ENCODE peak calls at places on chromosomes 11 and 22, in eight cellular contexts. One of them, this sample, is unnamed. For H3K4me1, the result is how much of the 10 kb centered on the place peaks cover.

GRCh38 chr11:36581536-36581935 is 12.8 kb upstream of the IFTAP start:
- DNase-seq in SK-N-SH: no peak
- DNase-seq in neural progenitor cell: no peak
- DNase-seq in suprapubic skin: no peak
- DNase-seq in CD4-positive, alpha-beta memory T cell: no peak
- DNase-seq in tibial artery: no peak
- DNase-seq in OCI-LY7: no peak
- DNase-seq in mesendoderm: no peak
- DNase-seq in this sample: no peak

GRCh38 chr11:106827687-106828086 is 190.6 kb downstream of the GUCY1A2 start:
- DNase-seq in neural progenitor cell: no peak
- DNase-seq in mesendoderm: no peak
- DNase-seq in CD4-positive, alpha-beta memory T cell: peak
- DNase-seq in suprapubic skin: peak
- DNase-seq in OCI-LY7: no peak
- DNase-seq in SK-N-SH: no peak
- DNase-seq in tibial artery: no peak
- DNase-seq in this sample: no peak

GRCh38 chr22:50007057-50007511 is 5.5 kb downstream of the IL17REL start:
- DNase-seq in mesendoderm: no peak
- DNase-seq in tibial artery: no peak
- DNase-seq in SK-N-SH: no peak
- DNase-seq in neural progenitor cell: no peak
- DNase-seq in CD4-positive, alpha-beta memory T cell: peak
- DNase-seq in suprapubic skin: no peak
- DNase-seq in OCI-LY7: no peak
- DNase-seq in this sample: no peak

GRCh38 chr11:7430496-7430895 is 54.8 kb upstream of the OLFML1 start:
- DNase-seq in mesendoderm: no peak
- DNase-seq in SK-N-SH: no peak
- DNase-seq in CD4-positive, alpha-beta memory T cell: no peak
- DNase-seq in neural progenitor cell: no peak
- DNase-seq in suprapubic skin: no peak
- DNase-seq in tibial artery: no peak
- DNase-seq in OCI-LY7: no peak
- DNase-seq in this sample: no peak

GRCh38 chr11:36265793-36266628 is 23.2 kb downstream of the COMMD9 start:
- DNase-seq in mesendoderm: peak
- DNase-seq in OCI-LY7: peak
- DNase-seq in neural progenitor cell: peak
- DNase-seq in suprapubic skin: no peak
- DNase-seq in tibial artery: no peak
- DNase-seq in CD4-positive, alpha-beta memory T cell: no peak
- DNase-seq in SK-N-SH: peak
- DNase-seq in this sample: peak

GRCh38 chr11:57197762-57198161 is 16.0 kb downstream of the LRRC55 start:
- DNase-seq in neural progenitor cell: no peak
- DNase-seq in suprapubic skin: no peak
- DNase-seq in tibial artery: no peak
- DNase-seq in OCI-LY7: no peak
- DNase-seq in CD4-positive, alpha-beta memory T cell: no peak
- DNase-seq in SK-N-SH: no peak
- DNase-seq in mesendoderm: no peak
- DNase-seq in this sample: no peak

GRCh38 chr11:848380-848931 is 5.8 kb downstream of the TSPAN4 start:
- DNase-seq in neural progenitor cell: peak
- DNase-seq in mesendoderm: no peak
- DNase-seq in tibial artery: no peak
- DNase-seq in OCI-LY7: peak
- DNase-seq in SK-N-SH: peak
- DNase-seq in suprapubic skin: no peak
- DNase-seq in CD4-positive, alpha-beta memory T cell: peak
- DNase-seq in this sample: no peak

GRCh38 chr11:69510471-69511357 is 29.3 kb downstream of the LINC01488 start:
- DNase-seq in mesendoderm: no peak
- DNase-seq in CD4-positive, alpha-beta memory T cell: no peak
- DNase-seq in neural progenitor cell: no peak
- DNase-seq in suprapubic skin: no peak
- DNase-seq in tibial artery: no peak
- DNase-seq in SK-N-SH: no peak
- DNase-seq in OCI-LY7: no peak
- DNase-seq in this sample: peak

GRCh38 chr11:88246680-88247079 is 71.4 kb upstream of the RAB38 start:
- DNase-seq in tibial artery: no peak
- DNase-seq in mesendoderm: no peak
- DNase-seq in OCI-LY7: no peak
- DNase-seq in suprapubic skin: no peak
- DNase-seq in neural progenitor cell: no peak
- DNase-seq in SK-N-SH: no peak
- DNase-seq in CD4-positive, alpha-beta memory T cell: no peak
- DNase-seq in this sample: no peak

GRCh38 chr22:45518580-45518991 is 15.9 kb downstream of the FBLN1 start:
- DNase-seq in SK-N-SH: no peak
- DNase-seq in neural progenitor cell: no peak
- DNase-seq in CD4-positive, alpha-beta memory T cell: no peak
- DNase-seq in suprapubic skin: no peak
- DNase-seq in OCI-LY7: no peak
- DNase-seq in mesendoderm: no peak
- DNase-seq in tibial artery: no peak
- DNase-seq in this sample: no peak
- H3K4me1 ChIP-seq in SK-N-SH: under half
- H3K4me1 ChIP-seq in neural progenitor cell: under half
- H3K4me1 ChIP-seq in CD4-positive, alpha-beta memory T cell: under half
- H3K4me1 ChIP-seq in suprapubic skin: under half
- H3K4me1 ChIP-seq in OCI-LY7: under half
- H3K4me1 ChIP-seq in mesendoderm: under half
- H3K4me1 ChIP-seq in tibial artery: under half
- H3K4me1 ChIP-seq in this sample: under half

GRCh38 chr22:29277927-29278326 is 9.9 kb downstream of the EWSR1 start:
- DNase-seq in suprapubic skin: no peak
- DNase-seq in SK-N-SH: no peak
- DNase-seq in tibial artery: no peak
- DNase-seq in OCI-LY7: no peak
- DNase-seq in neural progenitor cell: no peak
- DNase-seq in mesendoderm: no peak
- DNase-seq in CD4-positive, alpha-beta memory T cell: no peak
- DNase-seq in this sample: no peak

GRCh38 chr22:29275819-29276565 is 7.9 kb downstream of the EWSR1 start:
- DNase-seq in neural progenitor cell: no peak
- DNase-seq in SK-N-SH: no peak
- DNase-seq in OCI-LY7: no peak
- DNase-seq in suprapubic skin: no peak
- DNase-seq in tibial artery: no peak
- DNase-seq in mesendoderm: no peak
- DNase-seq in CD4-positive, alpha-beta memory T cell: no peak
- DNase-seq in this sample: no peak

GRCh38 chr22:29270475-29271271 is 2.6 kb downstream of the EWSR1 start:
- DNase-seq in OCI-LY7: peak
- DNase-seq in mesendoderm: no peak
- DNase-seq in SK-N-SH: no peak
- DNase-seq in CD4-positive, alpha-beta memory T cell: no peak
- DNase-seq in tibial artery: peak
- DNase-seq in suprapubic skin: no peak
- DNase-seq in neural progenitor cell: peak
- DNase-seq in this sample: no peak

GRCh38 chr22:29272624-29273023 is 4.6 kb downstream of the EWSR1 start:
- DNase-seq in neural progenitor cell: no peak
- DNase-seq in OCI-LY7: no peak
- DNase-seq in CD4-positive, alpha-beta memory T cell: no peak
- DNase-seq in mesendoderm: no peak
- DNase-seq in tibial artery: no peak
- DNase-seq in SK-N-SH: no peak
- DNase-seq in suprapubic skin: no peak
- DNase-seq in this sample: no peak

GRCh38 chr22:29275167-29275566 is 7.1 kb downstream of the EWSR1 start:
- DNase-seq in SK-N-SH: no peak
- DNase-seq in neural progenitor cell: no peak
- DNase-seq in OCI-LY7: no peak
- DNase-seq in suprapubic skin: no peak
- DNase-seq in tibial artery: no peak
- DNase-seq in mesendoderm: no peak
- DNase-seq in CD4-positive, alpha-beta memory T cell: no peak
- DNase-seq in this sample: no peak
- H3K4me1 ChIP-seq in SK-N-SH: under half
- H3K4me1 ChIP-seq in neural progenitor cell: under half
- H3K4me1 ChIP-seq in OCI-LY7: under half
- H3K4me1 ChIP-seq in suprapubic skin: half or more
- H3K4me1 ChIP-seq in tibial artery: under half
- H3K4me1 ChIP-seq in mesendoderm: under half
- H3K4me1 ChIP-seq in CD4-positive, alpha-beta memory T cell: half or more
- H3K4me1 ChIP-seq in this sample: under half

GRCh38 chr11:10452211-10452767 is 2.8 kb upstream of the AMPD3 start:
- DNase-seq in mesendoderm: no peak
- DNase-seq in CD4-positive, alpha-beta memory T cell: no peak
- DNase-seq in OCI-LY7: no peak
- DNase-seq in suprapubic skin: no peak
- DNase-seq in tibial artery: no peak
- DNase-seq in SK-N-SH: no peak
- DNase-seq in neural progenitor cell: no peak
- DNase-seq in this sample: no peak

GRCh38 chr11:10454506-10454901 is 560 bp upstream of the AMPD3 start:
- DNase-seq in SK-N-SH: no peak
- DNase-seq in mesendoderm: no peak
- DNase-seq in suprapubic skin: no peak
- DNase-seq in OCI-LY7: no peak
- DNase-seq in neural progenitor cell: no peak
- DNase-seq in CD4-positive, alpha-beta memory T cell: no peak
- DNase-seq in tibial artery: no peak
- DNase-seq in this sample: no peak

GRCh38 chr11:10451399-10452116 is 3.5 kb upstream of the AMPD3 start:
- DNase-seq in suprapubic skin: no peak
- DNase-seq in mesendoderm: peak
- DNase-seq in SK-N-SH: no peak
- DNase-seq in OCI-LY7: peak
- DNase-seq in CD4-positive, alpha-beta memory T cell: no peak
- DNase-seq in tibial artery: no peak
- DNase-seq in neural progenitor cell: no peak
- DNase-seq in this sample: no peak

GRCh38 chr11:10453261-10453660 is 1.8 kb upstream of the AMPD3 start:
- DNase-seq in suprapubic skin: no peak
- DNase-seq in OCI-LY7: no peak
- DNase-seq in SK-N-SH: no peak
- DNase-seq in mesendoderm: no peak
- DNase-seq in tibial artery: no peak
- DNase-seq in neural progenitor cell: no peak
- DNase-seq in CD4-positive, alpha-beta memory T cell: no peak
- DNase-seq in this sample: no peak

DNA sequence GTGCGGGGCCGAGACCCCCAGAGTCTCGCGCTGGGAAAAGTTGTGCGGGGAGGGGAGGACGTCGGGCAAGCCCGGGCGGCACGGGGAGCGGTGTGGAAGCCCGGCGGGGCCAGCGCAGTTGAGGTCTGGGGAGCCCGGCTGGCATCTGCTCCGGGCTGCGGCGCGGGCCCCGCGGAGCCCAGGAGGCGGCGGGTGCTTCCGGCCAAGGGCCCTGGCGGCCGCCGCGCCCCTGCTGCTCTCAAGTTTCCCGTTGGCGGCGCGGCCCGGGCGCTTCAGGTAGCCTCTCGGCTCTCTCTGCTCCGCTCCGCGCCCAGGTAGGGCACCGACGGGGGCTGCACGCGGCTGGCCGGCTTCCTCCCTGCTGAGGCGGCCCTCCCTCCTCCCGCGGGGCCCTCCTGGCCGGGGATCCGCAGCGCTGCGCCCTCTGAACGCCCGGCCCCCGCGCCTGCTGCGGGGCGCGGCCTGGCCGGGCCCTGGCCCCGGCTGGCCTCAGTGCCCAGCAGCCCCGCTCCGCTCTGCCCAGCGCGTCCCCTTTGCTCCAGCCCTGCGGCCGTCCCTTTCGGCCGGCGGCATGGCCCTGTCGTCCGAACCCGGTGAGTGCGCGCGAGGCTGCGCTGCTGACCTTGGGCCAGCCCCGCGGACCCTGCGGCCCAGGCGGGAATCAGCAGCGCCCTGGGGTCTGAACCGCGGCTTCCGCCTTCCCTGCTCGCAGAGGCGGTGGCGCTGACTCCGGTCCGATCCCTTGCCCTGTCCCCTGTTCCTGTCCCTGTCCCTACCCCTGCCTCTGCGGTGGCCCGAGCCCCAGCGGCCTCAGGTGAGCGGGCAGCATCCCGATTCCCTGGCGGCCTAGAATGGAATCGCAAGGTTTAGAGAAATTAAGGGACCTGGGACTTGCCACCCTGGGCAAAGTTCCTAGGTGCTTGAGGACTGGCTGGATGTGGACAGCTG is 4.3 kb upstream of the AMPD3 start:
- DNase-seq in SK-N-SH: peak
- DNase-seq in neural progenitor cell: peak
- DNase-seq in mesendoderm: peak
- DNase-seq in OCI-LY7: no peak
- DNase-seq in tibial artery: no peak
- DNase-seq in CD4-positive, alpha-beta memory T cell: peak
- DNase-seq in suprapubic skin: no peak
- DNase-seq in this sample: no peak
- H3K4me1 ChIP-seq in SK-N-SH: under half
- H3K4me1 ChIP-seq in neural progenitor cell: under half
- H3K4me1 ChIP-seq in mesendoderm: under half
- H3K4me1 ChIP-seq in OCI-LY7: under half
- H3K4me1 ChIP-seq in tibial artery: under half
- H3K4me1 ChIP-seq in CD4-positive, alpha-beta memory T cell: under half
- H3K4me1 ChIP-seq in suprapubic skin: under half
- H3K4me1 ChIP-seq in this sample: under half

GRCh38 chr11:64888406-64888757 is 10.0 kb upstream of the EHD1 start:
- DNase-seq in neural progenitor cell: no peak
- DNase-seq in mesendoderm: no peak
- DNase-seq in CD4-positive, alpha-beta memory T cell: no peak
- DNase-seq in SK-N-SH: no peak
- DNase-seq in OCI-LY7: no peak
- DNase-seq in suprapubic skin: no peak
- DNase-seq in tibial artery: no peak
- DNase-seq in this sample: no peak

GRCh38 chr11:64891215-64891848 is 12.9 kb upstream of the EHD1 start:
- DNase-seq in neural progenitor cell: no peak
- DNase-seq in suprapubic skin: no peak
- DNase-seq in tibial artery: no peak
- DNase-seq in mesendoderm: no peak
- DNase-seq in SK-N-SH: no peak
- DNase-seq in CD4-positive, alpha-beta memory T cell: no peak
- DNase-seq in OCI-LY7: no peak
- DNase-seq in this sample: no peak

GRCh38 chr11:64891880-64892279 is 13.5 kb upstream of the EHD1 start:
- DNase-seq in mesendoderm: no peak
- DNase-seq in SK-N-SH: no peak
- DNase-seq in neural progenitor cell: no peak
- DNase-seq in tibial artery: no peak
- DNase-seq in OCI-LY7: no peak
- DNase-seq in suprapubic skin: no peak
- DNase-seq in CD4-positive, alpha-beta memory T cell: no peak
- DNase-seq in this sample: no peak

GRCh38 chr11:64888761-64889511 is 10.5 kb upstream of the EHD1 start:
- DNase-seq in neural progenitor cell: no peak
- DNase-seq in tibial artery: no peak
- DNase-seq in mesendoderm: peak
- DNase-seq in suprapubic skin: no peak
- DNase-seq in CD4-positive, alpha-beta memory T cell: no peak
- DNase-seq in SK-N-SH: no peak
- DNase-seq in OCI-LY7: no peak
- DNase-seq in this sample: no peak

GRCh38 chr11:64890084-64890944 is 11.9 kb upstream of the EHD1 start:
- DNase-seq in suprapubic skin: no peak
- DNase-seq in tibial artery: no peak
- DNase-seq in SK-N-SH: no peak
- DNase-seq in mesendoderm: no peak
- DNase-seq in CD4-positive, alpha-beta memory T cell: no peak
- DNase-seq in OCI-LY7: no peak
- DNase-seq in neural progenitor cell: no peak
- DNase-seq in this sample: no peak
- H3K4me1 ChIP-seq in suprapubic skin: under half
- H3K4me1 ChIP-seq in tibial artery: under half
- H3K4me1 ChIP-seq in SK-N-SH: under half
- H3K4me1 ChIP-seq in mesendoderm: under half
- H3K4me1 ChIP-seq in CD4-positive, alpha-beta memory T cell: under half
- H3K4me1 ChIP-seq in OCI-LY7: under half
- H3K4me1 ChIP-seq in neural progenitor cell: under half
- H3K4me1 ChIP-seq in this sample: under half

GRCh38 chr22:28955817-28956216 is 72.4 kb downstream of the ZNRF3 start:
- DNase-seq in OCI-LY7: peak
- DNase-seq in neural progenitor cell: no peak
- DNase-seq in CD4-positive, alpha-beta memory T cell: peak
- DNase-seq in SK-N-SH: no peak
- DNase-seq in tibial artery: no peak
- DNase-seq in suprapubic skin: no peak
- DNase-seq in mesendoderm: no peak
- DNase-seq in this sample: no peak
- H3K4me1 ChIP-seq in OCI-LY7: under half
- H3K4me1 ChIP-seq in neural progenitor cell: under half
- H3K4me1 ChIP-seq in CD4-positive, alpha-beta memory T cell: under half
- H3K4me1 ChIP-seq in SK-N-SH: under half
- H3K4me1 ChIP-seq in tibial artery: under half
- H3K4me1 ChIP-seq in suprapubic skin: under half
- H3K4me1 ChIP-seq in mesendoderm: under half
- H3K4me1 ChIP-seq in this sample: under half